ENCODE peak calls at places on chromosome 11, in eight cellular contexts. J is amniotic stem cell; L is T47D; X is memory B cell; M is AG04450; Z is hippocampal formation; T is activated T-cell treated with anti-CD3 and anti-CD28 coated beads, Interleukin-2, amount 50 U/mL, for 48 hours; D is thoracic aorta. B is an unnamed sample.

GRCh38 chr11:72773291-72773690 is 20.6 kb downstream of the STARD10 start:
- DNase-seq in J (peak; percentile 79), L (no peak), X (no peak), M (peak; percentile 57), Z (no peak), T (no peak), D (no peak), B (peak; percentile 97)

GRCh38 chr11:112837162-112837826 is 123.9 kb upstream of the NCAM1 start:
- DNase-seq in J (no peak), L (no peak), X (no peak), M (no peak), Z (peak; percentile 48), T (no peak), D (no peak), B (no peak)

GRCh38 chr11:1087961-1088926 is 13.6 kb downstream of the MUC2 start:
- DNase-seq in J (no peak), L (no peak), X (no peak), M (no peak), Z (no peak), T (no peak), D (no peak), B (no peak)

GRCh38 chr11:44726278-44727113 is at the start of gene TSPAN18:
- DNase-seq in J (no peak), L (no peak), X (peak; percentile 51), M (no peak), Z (no peak), T (peak; percentile 43), D (no peak), B (peak; percentile 86)

GRCh38 chr11:121067453-121067852 is 33.6 kb upstream of the TECTA start:
- DNase-seq in J (no peak), L (no peak), X (no peak), M (peak; percentile 20), Z (no peak), T (no peak), D (no peak), B (no peak)

GRCh38 chr11:100715163-100715792 is 28.2 kb downstream of the ARHGAP42 start:
- DNase-seq in J (no peak), L (no peak), X (no peak), M (no peak), Z (no peak), T (no peak), D (no peak), B (no peak)

GRCh38 chr11:35945137-35945518 is 1.3 kb downstream of the LDLRAD3 start:
- DNase-seq in J (no peak), L (no peak), X (no peak), M (no peak), Z (no peak), T (no peak), D (no peak), B (no peak)

GRCh38 chr11:73347067-73347466 is 29.1 kb upstream of the RELT start:
- DNase-seq in J (no peak), L (no peak), X (no peak), M (no peak), Z (no peak), T (no peak), D (no peak), B (no peak)

B was measured in islet precursor cell.